ENCODE peak calls at places on chromosomes 2 and 18, in six cellular contexts. X is smooth muscle cell of the brain vasculature, R is GM18507, H is iPS DF 19.7, E is NCI-H1105, K is HCT116. V is an unnamed sample.

GRCh38 chr2:200483729-200484198 is 26.1 kb downstream of the KCTD18 start:
- DNase-seq in X (no peak), R (no peak), H (peak; percentile 48), E (no peak), K (peak; percentile 27), V (no peak)

GRCh38 chr18:56702946-56703345 is 51.8 kb downstream of the WDR7 start:
- DNase-seq in X (no peak), R (no peak), H (no peak), E (peak; percentile 15), K (peak; percentile 58), V (no peak)

GRCh38 chr2:229363126-229363814 is 92.2 kb upstream of the PID1 start:
- DNase-seq in X (no peak), R (no peak), H (no peak), E (no peak), K (no peak), V (no peak)

GRCh38 chr2:38508311-38509039 is 94.3 kb downstream of the HNRNPLL start:
- DNase-seq in X (peak; percentile 70), R (peak; percentile 54), H (peak; percentile 78), E (peak; percentile 53), K (peak; percentile 81), V (no peak)

GRCh38 chr2:7752291-7752690 is 835.1 kb downstream of the RNF144A start:
- DNase-seq in X (no peak), R (no peak), H (no peak), E (no peak), K (no peak), V (no peak)

GRCh38 chr2:184444217-184444616 is 154.1 kb upstream of the ZNF804A start:
- DNase-seq in X (no peak), R (peak; percentile 2), H (no peak), E (no peak), K (no peak), V (no peak)

GRCh38 chr2:86338778-86339295 is 1.4 kb upstream of the REEP1 start:
- DNase-seq in X (no peak), R (no peak), H (no peak), E (no peak), K (no peak), V (peak; percentile 62)

GRCh38 chr2:9764153-9764778 is 79.0 kb upstream of the TAF1B start:
- DNase-seq in X (no peak), R (no peak), H (no peak), E (peak; percentile 67), K (no peak), V (no peak)

GRCh38 chr2:85589982-85590791 is 5.4 kb upstream of the RNF181 start:
- DNase-seq in X (peak; percentile 100), R (no peak), H (no peak), E (no peak), K (no peak), V (no peak)

GRCh38 chr2:54595161-54595803 is 128.2 kb upstream of the EML6 start:
- DNase-seq in X (no peak), R (no peak), H (no peak), E (no peak), K (no peak), V (no peak)

GRCh38 chr2:241680044-241680443 is 6.6 kb downstream of the DTYMK start:
- DNase-seq in X (no peak), R (no peak), H (no peak), E (no peak), K (no peak), V (no peak)